ENCODE peak calls at places on chromosomes 11 and 22, in six cellular contexts. A is HCT116, Y is GM12878, G is H1, Q is HepG2, S is K562. U is an unnamed sample.
A peak's percentile ranks its signal among the peaks of the same experiment; 100 is the strongest.

GRCh38 chr11:28730336-28730735 is 622.1 kb downstream of the METTL15 start:
- DNase-seq in G (no peak), Y (no peak), Q (no peak), A (no peak), S (no peak), U (no peak)

GRCh38 chr11:37946155-37946766 is 1348.2 kb upstream of the RAG2 start:
- DNase-seq in A (no peak), G (peak; percentile 29), Y (peak; percentile 7), Q (peak; percentile 18), S (peak; percentile 46), U (peak; percentile 59)

GRCh38 chr22:45551310-45552016 is 48.8 kb downstream of the FBLN1 start:
- DNase-seq in Y (no peak), S (no peak), G (no peak), Q (no peak), A (no peak), U (no peak)

GRCh38 chr11:60130496-60130895 is 42.0 kb downstream of the MS4A2 start:
- DNase-seq in G (peak; percentile 15), Q (peak; percentile 55), Y (no peak), S (peak; percentile 84), A (peak; percentile 47), U (peak; percentile 55)

GRCh38 chr11:122040476-122040875 is 75.5 kb downstream of the BLID start:
- DNase-seq in S (no peak), Q (no peak), G (no peak), Y (no peak), A (no peak), U (peak; percentile 6)

GRCh38 chr22:46376096-46376495 is 40.6 kb downstream of the TRMU start:
- DNase-seq in Y (no peak), S (no peak), G (no peak), A (no peak), Q (no peak), U (no peak)

GRCh38 chr22:44728761-44729261 is 23.6 kb upstream of the ARHGAP8 start:
- DNase-seq in Q (no peak), A (no peak), S (no peak), Y (no peak), G (no peak), U (no peak)

GRCh38 chr11:2522636-2523255 is 77.9 kb downstream of the KCNQ1 start:
- DNase-seq in Q (no peak), A (no peak), S (no peak), G (no peak), Y (no peak), U (no peak)

GRCh38 chr11:68373189-68373809 is 60.9 kb downstream of the LRP5 start:
- DNase-seq in S (no peak), G (no peak), A (no peak), Y (no peak), Q (no peak), U (no peak)

GRCh38 chr22:46432164-46433068 is 96.9 kb downstream of the TRMU start:
- DNase-seq in Q (no peak), S (no peak), A (no peak), G (no peak), Y (no peak), U (no peak)

GRCh38 chr11:10505278-10506012 is 35.5 kb downstream of the RNF141 start:
- DNase-seq in Q (no peak), A (no peak), S (no peak), Y (no peak), G (no peak), U (no peak)

GRCh38 chr11:71489311-71490043 is 36.5 kb downstream of the NADSYN1 start:
- DNase-seq in Q (no peak), S (no peak), Y (peak; percentile 27), G (no peak), A (no peak), U (no peak)

GRCh38 chr11:130645164-130645859 is 196.9 kb downstream of the ADAMTS15 start:
- DNase-seq in A (no peak), G (no peak), Y (no peak), Q (no peak), S (no peak), U (no peak)

GRCh38 chr11:57124912-57125311 is 56.8 kb upstream of the LRRC55 start:
- DNase-seq in Q (no peak), Y (no peak), A (no peak), S (no peak), G (no peak), U (peak; percentile 22)

GRCh38 chr11:2213384-2213842 is 41.8 kb upstream of the TH start:
- DNase-seq in Y (no peak), G (no peak), Q (peak; percentile 96), S (no peak), A (no peak), U (no peak)

GRCh38 chr11:69657911-69658605 is 17.1 kb downstream of the LTO1 start:
- DNase-seq in S (no peak), Y (no peak), G (no peak), Q (peak; percentile 97), A (no peak), U (peak; percentile 87)

GRCh38 chr11:104105155-104105554 is 58.8 kb downstream of the PDGFD start:
- DNase-seq in G (no peak), Q (no peak), Y (no peak), A (no peak), S (no peak), U (no peak)

GRCh38 chr11:75812542-75813040 is 2.4 kb upstream of the UVRAG start:
- DNase-seq in A (no peak), Q (peak; percentile 84), G (no peak), Y (no peak), S (no peak), U (no peak)

GRCh38 chr11:19080579-19080993 is 20.1 kb upstream of the MRGPRX2 start:
- DNase-seq in G (no peak), Y (no peak), A (no peak), Q (peak; percentile 65), S (no peak), U (no peak)

GRCh38 chr22:20761536-20761935 is 12.4 kb upstream of the SERPIND1 start:
- DNase-seq in S (no peak), Y (no peak), Q (no peak), A (no peak), G (no peak), U (no peak)

GRCh38 chr11:8838248-8838647 is 72.7 kb upstream of the AKIP1 start:
- DNase-seq in Q (no peak), G (no peak), Y (no peak), A (no peak), S (no peak), U (no peak)

GRCh38 chr22:44133161-44133560 is 47.6 kb upstream of the PARVG start:
- DNase-seq in A (no peak), Y (no peak), G (no peak), S (no peak), Q (no peak), U (no peak)

GRCh38 chr11:47236482-47236881 is 12.1 kb downstream of the ACP2 start:
- DNase-seq in A (no peak), Y (no peak), S (no peak), Q (no peak), G (no peak), U (no peak)

GRCh38 chr11:93935826-93936225 is 85.3 kb upstream of the HEPHL1 start:
- DNase-seq in S (no peak), A (no peak), G (no peak), Q (no peak), Y (no peak), U (no peak)

GRCh38 chr11:67436459-67437081 is 912 bp downstream of the PTPRCAP start:
- DNase-seq in Q (no peak), S (peak; percentile 85), Y (peak; percentile 75), A (no peak), G (peak; percentile 69), U (peak; percentile 90)

GRCh38 chr11:46700251-46701077 is at the start of the genes ARHGAP1 and ZNF408:
- DNase-seq in Y (peak; percentile 96), Q (peak; percentile 97), A (peak; percentile 99), G (peak; percentile 96), S (peak; percentile 99), U (peak; percentile 100)

GRCh38 chr22:40463727-40464126 is 93.3 kb downstream of the SGSM3 start:
- DNase-seq in A (no peak), G (no peak), Y (no peak), Q (no peak), S (no peak), U (no peak)

GRCh38 chr22:37624017-37624365 is 15.4 kb downstream of the GGA1 start:
- DNase-seq in S (no peak), Q (no peak), Y (no peak), A (no peak), G (no peak), U (no peak)

DNA sequence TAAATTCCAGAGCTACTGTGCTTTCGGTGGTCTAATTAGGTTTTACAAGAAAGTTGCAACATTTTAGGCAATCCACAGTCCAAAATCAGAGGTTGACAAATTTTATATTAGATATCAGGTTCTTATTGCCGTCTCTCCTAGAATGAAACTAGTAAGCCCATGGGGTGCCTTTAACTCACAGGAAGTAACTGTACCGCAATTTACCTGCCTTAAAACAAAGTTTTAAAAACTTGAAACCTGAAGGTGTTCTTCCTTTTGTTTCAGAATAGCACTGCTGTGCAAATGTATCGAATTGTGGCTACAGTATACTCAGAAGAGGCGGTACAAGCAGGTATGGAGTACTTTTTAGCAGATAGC is 77.2 kb downstream of the PISD start:
- DNase-seq in A (no peak), S (no peak), Q (no peak), Y (no peak), G (no peak), U (no peak)
- TF ChIP-seq ZNF274 in A (no peak), S (no peak), Q (no peak), Y (no peak), G (no peak), U (no peak)

GRCh38 chr11:77596626-77597025 is 6.9 kb downstream of the AQP11 start:
- DNase-seq in Y (no peak), G (no peak), A (no peak), S (no peak), Q (no peak), U (no peak)
- TF ChIP-seq ZNF274 in Y (no peak), G (no peak), A (no peak), S (no peak), Q (no peak), U (no peak)

GRCh38 chr22:42869888-42870480 is 12.9 kb upstream of the ARFGAP3 start:
- DNase-seq in G (no peak), S (no peak), Y (no peak), Q (no peak), A (no peak), U (no peak)
- TF ChIP-seq ZNF274 in G (no peak), S (no peak), Y (no peak), Q (no peak), A (no peak), U (no peak)

GRCh38 chr11:120740424-120740823 is 228.9 kb downstream of the GRIK4 start:
- DNase-seq in G (no peak), Q (no peak), S (no peak), Y (no peak), A (no peak), U (no peak)
- TF ChIP-seq ZNF274 in G (no peak), Q (no peak), S (no peak), Y (no peak), A (no peak), U (no peak)

GRCh38 chr11:82790723-82791487 is 57.2 kb upstream of the FAM181B start:
- DNase-seq in Y (no peak), Q (no peak), S (peak; percentile 77), A (no peak), G (no peak), U (no peak)
- TF ChIP-seq ZNF274 in Y (no peak), Q (no peak), S (peak; percentile 9), A (no peak), G (no peak), U (no peak)